ENCODE peak calls at places on chromosomes 2 and 18, in nine cellular contexts. K is uterus, D is breast epithelium, V is adrenal gland, N is IMR-90, G is prostate gland, J is lower leg skin, H is body of pancreas, Y is transverse colon. T is an unnamed sample.

GRCh38 chr18:63924551-63924950 is 16.8 kb downstream of the SERPINB10 start:
- DNase-seq in K (no peak), D (no peak), V (no peak), N (peak; percentile 20), G (no peak), J (no peak), H (no peak), Y (no peak), T (no peak)

GRCh38 chr18:8614875-8615274 is 5.6 kb downstream of the RAB12 start:
- DNase-seq in K (no peak), D (no peak), V (no peak), N (no peak), G (no peak), J (no peak), H (no peak), Y (no peak), T (no peak)

GRCh38 chr2:163733301-163733938 is 2.4 kb downstream of the FIGN start:
- DNase-seq in K (peak; percentile 14), D (no peak), V (no peak), N (peak; percentile 6), G (no peak), J (no peak), H (peak; percentile 15), Y (no peak), T (no peak)

GRCh38 chr2:127216593-127216992 is 3.5 kb downstream of the CYP27C1 start:
- DNase-seq in K (no peak), D (no peak), V (no peak), N (no peak), G (no peak), J (no peak), H (no peak), Y (no peak), T (no peak)

GRCh38 chr2:149894760-149895159 is 307.2 kb upstream of the MMADHC start:
- DNase-seq in K (no peak), D (no peak), V (peak; percentile 20), N (peak; percentile 47), G (no peak), J (no peak), H (peak; percentile 15), Y (no peak), T (no peak)

GRCh38 chr2:205769879-205770278 is 87.6 kb downstream of the NRP2 start:
- DNase-seq in K (no peak), D (no peak), V (no peak), N (peak; percentile 38), G (peak; percentile 52), J (no peak), H (no peak), Y (no peak), T (no peak)

GRCh38 chr2:195318440-195319111 is 338.4 kb upstream of the SLC39A10 start:
- DNase-seq in K (no peak), D (no peak), V (no peak), N (peak; percentile 37), G (peak; percentile 17), J (no peak), H (peak; percentile 42), Y (peak; percentile 35), T (no peak)

GRCh38 chr2:43157506-43158232 is 68.7 kb downstream of the ZFP36L2 start:
- DNase-seq in K (no peak), D (no peak), V (no peak), N (no peak), G (no peak), J (no peak), H (no peak), Y (no peak), T (no peak)

GRCh38 chr2:189669913-189670312 is 4.6 kb upstream of the ANKAR start:
- DNase-seq in K (no peak), D (no peak), V (no peak), N (no peak), G (no peak), J (no peak), H (no peak), Y (no peak), T (no peak)

GRCh38 chr2:189673661-189674373 is 653 bp upstream of the ANKAR start:
- DNase-seq in K (no peak), D (no peak), V (no peak), N (no peak), G (no peak), J (no peak), H (no peak), Y (no peak), T (no peak)

GRCh38 chr2:189679224-189679623 is 4.8 kb downstream of the ANKAR start:
- DNase-seq in K (no peak), D (no peak), V (no peak), N (peak; percentile 18), G (no peak), J (no peak), H (no peak), Y (no peak), T (no peak)

GRCh38 chr2:189676471-189676870 is 2.0 kb downstream of the ANKAR start:
- DNase-seq in K (no peak), D (no peak), V (no peak), N (peak; percentile 61), G (no peak), J (no peak), H (no peak), Y (no peak), T (no peak)

DNA sequence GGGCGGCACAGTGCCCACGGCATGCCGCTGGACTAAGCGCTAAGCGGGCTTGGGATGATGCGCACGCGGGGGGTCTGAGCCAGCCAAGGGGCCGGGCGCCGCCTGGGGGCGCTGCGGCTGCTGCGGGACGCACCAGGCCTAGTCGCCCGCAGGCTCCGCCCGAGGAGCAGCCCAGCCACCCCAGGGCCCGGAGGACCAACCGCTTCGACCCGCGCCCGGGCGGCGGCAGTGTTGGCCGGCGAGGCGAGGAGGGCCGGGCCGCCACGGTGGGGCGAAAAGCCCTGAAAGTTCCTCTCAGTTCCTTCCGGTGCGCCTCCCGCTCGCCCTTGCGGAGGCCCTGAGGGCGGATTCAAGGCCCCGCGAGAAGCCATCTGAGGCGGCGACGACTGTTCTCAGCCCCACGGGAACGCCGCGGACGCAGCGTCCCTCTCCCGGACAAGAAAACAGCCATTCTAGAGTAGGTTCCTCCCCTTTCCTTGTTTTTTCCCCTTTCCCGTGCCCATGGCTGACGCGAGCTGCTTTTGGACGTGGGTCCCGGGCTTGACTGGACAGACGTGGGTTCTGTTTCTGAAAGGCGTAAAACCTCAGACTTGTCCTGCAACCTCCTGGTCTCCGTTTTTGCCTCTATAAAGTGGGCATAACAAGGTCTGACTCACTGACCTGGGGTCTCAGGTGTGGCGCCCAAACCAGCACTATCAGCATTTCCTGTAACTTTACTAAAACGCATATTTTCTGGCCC is at the start of gene ANKAR:
- DNase-seq in K (peak; percentile 91), D (peak; percentile 76), V (peak; percentile 92), N (peak; percentile 90), G (peak; percentile 80), J (peak; percentile 96), H (peak; percentile 94), Y (peak; percentile 92), T (peak; percentile 74)
- TF ChIP-seq POLR2A in K (peak; percentile 66), D (no peak), V (peak; percentile 69), N (peak; percentile 74), G (peak; percentile 48), J (no peak), H (peak; percentile 86), Y (peak; percentile 81), T (peak; percentile 54)

GRCh38 chr2:136935119-136935518 is 169.8 kb downstream of the THSD7B start:
- DNase-seq in K (no peak), D (no peak), V (no peak), N (no peak), G (no peak), J (no peak), H (no peak), Y (no peak), T (no peak)

GRCh38 chr2:136929531-136929930 is 164.2 kb downstream of the THSD7B start:
- DNase-seq in K (no peak), D (no peak), V (no peak), N (no peak), G (no peak), J (no peak), H (no peak), Y (no peak), T (no peak)

GRCh38 chr2:136927156-136927555 is 161.8 kb downstream of the THSD7B start:
- DNase-seq in K (no peak), D (no peak), V (no peak), N (no peak), G (no peak), J (no peak), H (no peak), Y (no peak), T (no peak)

GRCh38 chr2:136932700-136933099 is 167.4 kb downstream of the THSD7B start:
- DNase-seq in K (no peak), D (no peak), V (no peak), N (no peak), G (no peak), J (no peak), H (no peak), Y (no peak), T (no peak)
- TF ChIP-seq CTCF in K (no peak), D (no peak), V (no peak), N (no peak), G (no peak), J (no peak), H (no peak), Y (peak; percentile 9), T (no peak)

GRCh38 chr2:119523383-119523958 is 812 bp downstream of the SCTR start:
- DNase-seq in K (no peak), D (no peak), V (no peak), N (no peak), G (no peak), J (peak; percentile 40), H (no peak), Y (no peak), T (no peak)

GRCh38 chr2:119521437-119521825 is 2.9 kb downstream of the SCTR start:
- DNase-seq in K (no peak), D (no peak), V (no peak), N (no peak), G (no peak), J (peak; percentile 12), H (no peak), Y (no peak), T (no peak)

GRCh38 chr2:119525574-119525973 is 1.3 kb upstream of the SCTR start:
- DNase-seq in K (no peak), D (no peak), V (no peak), N (no peak), G (no peak), J (no peak), H (no peak), Y (no peak), T (no peak)

GRCh38 chr2:119522561-119523110 is 1.6 kb downstream of the SCTR start:
- DNase-seq in K (no peak), D (no peak), V (no peak), N (no peak), G (no peak), J (peak; percentile 56), H (peak; percentile 47), Y (no peak), T (no peak)

GRCh38 chr2:119523959-119524694 is at the start of gene SCTR:
- DNase-seq in K (no peak), D (no peak), V (no peak), N (no peak), G (no peak), J (peak; percentile 76), H (no peak), Y (no peak), T (no peak)
- H3K4me3 ChIP-seq in K (no peak within 1 kb of the TSS), D (no peak within 1 kb of the TSS), V (no peak within 1 kb of the TSS), N (no peak within 1 kb of the TSS), G (no peak within 1 kb of the TSS), J (no peak within 1 kb of the TSS), H (no peak within 1 kb of the TSS), Y (no peak within 1 kb of the TSS), T (no peak within 1 kb of the TSS)

GRCh38 chr2:226659416-226659815 is 140.2 kb downstream of the IRS1 start:
- DNase-seq in K (no peak), D (no peak), V (no peak), N (no peak), G (no peak), J (no peak), H (no peak), Y (no peak), T (no peak)

GRCh38 chr2:226661789-226662545 is 137.7 kb downstream of the IRS1 start:
- DNase-seq in K (peak; percentile 78), D (no peak), V (peak; percentile 46), N (peak; percentile 93), G (no peak), J (no peak), H (peak; percentile 28), Y (no peak), T (peak; percentile 72)

GRCh38 chr2:226660124-226660523 is 139.5 kb downstream of the IRS1 start:
- DNase-seq in K (no peak), D (no peak), V (no peak), N (no peak), G (no peak), J (no peak), H (no peak), Y (no peak), T (no peak)

GRCh38 chr2:226658555-226658954 is 141.1 kb downstream of the IRS1 start:
- DNase-seq in K (no peak), D (no peak), V (no peak), N (no peak), G (peak; percentile 76), J (no peak), H (no peak), Y (no peak), T (peak; percentile 38)

DNA sequence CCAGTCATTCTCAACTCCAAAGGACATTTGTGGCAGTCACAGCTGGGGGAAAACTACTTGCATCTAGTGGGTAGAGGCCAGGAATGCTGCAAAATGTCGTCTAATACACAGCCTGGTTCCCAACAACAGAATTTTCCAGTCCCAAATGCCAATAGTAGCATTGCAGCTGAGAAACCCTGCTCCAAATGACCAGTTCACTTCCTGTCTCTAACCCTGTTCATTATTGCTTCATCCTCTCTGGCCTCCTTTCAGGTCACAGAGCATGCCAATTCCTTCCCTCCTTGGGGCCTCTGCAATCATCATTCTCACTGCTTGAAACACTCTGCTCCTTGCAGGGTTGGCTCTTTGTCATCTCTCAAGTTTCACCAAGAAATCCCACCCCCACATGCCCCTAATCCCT is 139.1 kb downstream of the IRS1 start:
- DNase-seq in K (peak; percentile 86), D (no peak), V (peak; percentile 74), N (peak; percentile 85), G (no peak), J (peak; percentile 91), H (peak; percentile 29), Y (peak; percentile 42), T (peak; percentile 84)
- TF ChIP-seq POLR2A in K (no peak), D (no peak), V (no peak), N (no peak), G (no peak), J (no peak), H (no peak), Y (no peak), T (no peak)